ENCODE peak calls at places on chromosome 14, in five cellular contexts. A, Y, L, W and E are unnamed samples.

GRCh38 chr14:22375321-22375930 is 213.6 kb downstream of the DAD1 start:
- DNase-seq in Y (no peak), L (peak; percentile 26), A (peak; percentile 73), W (no peak), E (no peak)

GRCh38 chr14:58861546-58861945 is 223.8 kb downstream of the DACT1 start:
- DNase-seq in A (peak; percentile 44), L (no peak), Y (no peak), W (no peak), E (no peak)

GRCh38 chr14:58796636-58797429 is 159.1 kb downstream of the DACT1 start:
- DNase-seq in W (no peak), Y (no peak), L (peak; percentile 28), A (no peak), E (no peak)

GRCh38 chr14:99481745-99482099 is 513 bp downstream of the CCNK start:
- DNase-seq in A (peak; percentile 49), Y (peak; percentile 53), L (peak; percentile 54), W (no peak), E (peak; percentile 3)

GRCh38 chr14:38951451-38951850 is 151.6 kb downstream of the SEC23A start:
- DNase-seq in A (peak; percentile 74), W (no peak), L (peak; percentile 57), Y (no peak), E (no peak)

GRCh38 chr14:95319312-95320075 is at the start of gene CLMN:
- DNase-seq in W (peak; percentile 43), Y (peak; percentile 23), L (peak; percentile 62), A (peak; percentile 12), E (peak; percentile 16)

GRCh38 chr14:33475623-33476022 is 475.3 kb downstream of the EGLN3 start:
- DNase-seq in A (peak; percentile 18), W (no peak), Y (peak; percentile 5), L (peak; percentile 24), E (peak; percentile 47)

GRCh38 chr14:105999361-106000028 is 473.1 kb downstream of the TMEM121 start:
- DNase-seq in L (no peak), Y (peak; percentile 96), W (peak; percentile 39), A (no peak), E (peak; percentile 40)

GRCh38 chr14:38868415-38869290 is 234.4 kb downstream of the SEC23A start:
- DNase-seq in Y (no peak), W (no peak), A (no peak), L (no peak), E (no peak)

GRCh38 chr14:70881549-70882174 is 25.6 kb upstream of the PCNX1 start:
- DNase-seq in A (no peak), L (no peak), W (no peak), Y (no peak), E (no peak)

GRCh38 chr14:20857630-20858261 is 33.4 kb upstream of the RNASE3 start:
- DNase-seq in L (peak; percentile 76), Y (peak; percentile 66), W (peak; percentile 53), A (peak; percentile 60), E (peak; percentile 14)

GRCh38 chr14:32417956-32418552 is 89.0 kb downstream of the AKAP6 start:
- DNase-seq in Y (no peak), L (peak; percentile 83), A (peak; percentile 83), W (no peak), E (peak; percentile 56)

GRCh38 chr14:20412422-20412821 is 879 bp downstream of the TEP1 start:
- DNase-seq in A (peak; percentile 27), L (peak; percentile 19), W (no peak), Y (peak; percentile 71), E (no peak)

GRCh38 chr14:104106471-104106991 is 21.0 kb downstream of the ASPG start:
- DNase-seq in L (no peak), A (no peak), W (peak; percentile 9), Y (no peak), E (no peak)

GRCh38 chr14:61355892-61356325 is 34.5 kb downstream of the PRKCH start:
- DNase-seq in A (peak; percentile 46), W (peak; percentile 43), L (peak; percentile 46), Y (peak; percentile 38), E (peak; percentile 93)

GRCh38 chr14:51020024-51020710 is 74.7 kb downstream of the TRIM9 start:
- DNase-seq in A (no peak), L (peak; percentile 39), W (peak; percentile 22), Y (no peak), E (no peak)

GRCh38 chr14:104753528-104754212 is 723 bp downstream of the SIVA1 start:
- DNase-seq in Y (peak; percentile 27), L (peak; percentile 38), A (no peak), W (no peak), E (no peak)

GRCh38 chr14:31543969-31544799 is 17.0 kb upstream of the NUBPL start:
- DNase-seq in A (peak; percentile 16), Y (no peak), L (peak; percentile 20), W (no peak), E (no peak)

GRCh38 chr14:101584049-101584859 is 23.0 kb downstream of the DIO3 start:
- DNase-seq in Y (peak; percentile 26), W (peak; percentile 45), A (peak; percentile 43), L (peak; percentile 78), E (peak; percentile 22)

GRCh38 chr14:102554835-102555819 is 37.3 kb upstream of the RCOR1 start:
- DNase-seq in Y (peak; percentile 71), W (peak; percentile 54), A (no peak), L (peak; percentile 57), E (no peak)

GRCh38 chr14:92945959-92946846 is 23.3 kb downstream of the CHGA start:
- DNase-seq in L (peak; percentile 48), Y (no peak), W (peak; percentile 50), A (peak; percentile 68), E (peak; percentile 74)

GRCh38 chr14:100011568-100012325 is 53.5 kb upstream of the EVL start:
- DNase-seq in W (no peak), L (no peak), A (no peak), Y (no peak), E (no peak)

GRCh38 chr14:21525995-21526671 is at the start of gene SALL2:
- DNase-seq in A (peak; percentile 49), L (peak; percentile 77), Y (peak; percentile 58), W (peak; percentile 68), E (peak; percentile 54)

GRCh38 chr14:68377459-68377858 is 415.4 kb downstream of the ZFP36L1 start:
- DNase-seq in W (peak; percentile 41), L (peak; percentile 45), A (peak; percentile 62), Y (peak; percentile 27), E (no peak)

GRCh38 chr14:88189040-88189839 is 133.8 kb downstream of the KCNK10 start:
- DNase-seq in Y (peak; percentile 67), L (peak; percentile 86), A (peak; percentile 94), W (peak; percentile 19), E (peak; percentile 42)

GRCh38 chr14:105420141-105420975 is 731 bp downstream of the MTA1 start:
- DNase-seq in A (no peak), Y (no peak), L (no peak), W (no peak), E (no peak)

GRCh38 chr14:76514599-76514998 is 138.7 kb downstream of the ESRRB start:
- DNase-seq in W (no peak), L (no peak), A (peak; percentile 5), Y (peak; percentile 28), E (peak; percentile 4)

GRCh38 chr14:97706814-97707213 is 909.6 kb downstream of the VRK1 start:
- DNase-seq in W (no peak), A (no peak), Y (peak; percentile 64), L (no peak), E (no peak)